ENCODE peak calls at places on chromosome 2, in four cellular contexts. A is 8988T, Y is ELR, X is NCI-H2029. V is an unnamed sample.
A peak's percentile ranks its signal among the peaks of the same experiment; 100 is the strongest.

GRCh38 chr2:44886409-44886808 is 55.1 kb upstream of the SIX3 start:
- DNase-seq in A (no peak), Y (no peak), X (no peak), V (no peak)

GRCh38 chr2:190563109-190563508 is 28.6 kb upstream of the NEMP2 start:
- DNase-seq in Y (no peak), A (no peak), X (no peak), V (no peak)

GRCh38 chr2:6864938-6865345 is 765 bp downstream of the CMPK2 start:
- DNase-seq in Y (no peak), A (peak; percentile 32), X (no peak), V (no peak)

GRCh38 chr2:226489765-226490164 is 309.9 kb downstream of the IRS1 start:
- DNase-seq in A (no peak), Y (peak; percentile 90), X (no peak), V (no peak)

GRCh38 chr2:219415580-219416232 is 2.5 kb upstream of the DES start:
- DNase-seq in Y (no peak), A (no peak), X (no peak), V (no peak)

GRCh38 chr2:113707106-113707505 is 49.3 kb downstream of the SLC35F5 start:
- DNase-seq in Y (no peak), X (no peak), A (no peak), V (no peak)

GRCh38 chr2:240630771-240631560 is 5.7 kb downstream of the GPR35 start:
- DNase-seq in X (no peak), A (no peak), Y (no peak), V (no peak)

GRCh38 chr2:227796044-227796780 is 17.4 kb upstream of the CCL20 start:
- DNase-seq in X (peak; percentile 21), A (no peak), Y (no peak), V (peak; percentile 1)

GRCh38 chr2:3585239-3586109 is 9.4 kb upstream of the COLEC11 start:
- DNase-seq in Y (peak; percentile 74), A (no peak), X (no peak), V (no peak)

GRCh38 chr2:159715451-159715850 is 3.1 kb downstream of the MARCHF7 start:
- DNase-seq in X (no peak), Y (peak; percentile 12), A (no peak), V (no peak)

GRCh38 chr2:100887039-100887578 is 67.2 kb downstream of the NPAS2 start:
- DNase-seq in Y (no peak), X (no peak), A (no peak), V (no peak)

GRCh38 chr2:239375278-239376061 is 25.4 kb downstream of the HDAC4 start:
- DNase-seq in X (no peak), A (no peak), Y (no peak), V (peak; percentile 18)

GRCh38 chr2:43129676-43130547 is 96.5 kb downstream of the ZFP36L2 start:
- DNase-seq in X (no peak), Y (no peak), A (no peak), V (no peak)

GRCh38 chr2:109168080-109168479 is 39.1 kb downstream of the SH3RF3 start:
- DNase-seq in X (peak; percentile 15), Y (no peak), A (no peak), V (no peak)

GRCh38 chr2:238946586-238947242 is 98.8 kb downstream of the TWIST2 start:
- DNase-seq in A (no peak), X (no peak), Y (no peak), V (no peak)

GRCh38 chr2:179842498-179843153 is 18.8 kb downstream of the ZNF385B start:
- DNase-seq in A (no peak), X (peak; percentile 6), Y (peak; percentile 50), V (no peak)

GRCh38 chr2:216113572-216113971 is 4.4 kb downstream of the XRCC5 start:
- DNase-seq in X (no peak), Y (no peak), A (no peak), V (no peak)

GRCh38 chr2:46803911-46804670 is 111.5 kb downstream of the MCFD2 start:
- DNase-seq in A (no peak), Y (peak; percentile 97), X (no peak), V (no peak)

GRCh38 chr2:174682578-174683391 is 81.5 kb downstream of the CHRNA1 start:
- DNase-seq in A (no peak), X (peak; percentile 6), Y (peak; percentile 80), V (peak; percentile 59)

GRCh38 chr2:86238354-86238753 is 39.1 kb downstream of the MRPL35 start:
- DNase-seq in Y (no peak), X (no peak), A (no peak), V (no peak)

GRCh38 chr2:196601430-196602306 is 37.8 kb upstream of the CCDC150 start:
- DNase-seq in X (no peak), A (peak; percentile 55), Y (peak; percentile 99), V (no peak)

GRCh38 chr2:20425884-20426283 is 21.0 kb upstream of the RHOB start:
- DNase-seq in A (no peak), Y (no peak), X (no peak), V (no peak)

GRCh38 chr2:173240083-173240482 is 114.6 kb upstream of the CDCA7 start:
- DNase-seq in X (no peak), A (no peak), Y (no peak), V (no peak)

GRCh38 chr2:239238839-239239606 is 161.8 kb downstream of the HDAC4 start:
- DNase-seq in Y (no peak), X (no peak), A (no peak), V (no peak)

GRCh38 chr2:219127236-219127635 is 33.4 kb downstream of the NHEJ1 start:
- DNase-seq in A (no peak), X (no peak), Y (no peak), V (no peak)

GRCh38 chr2:129281761-129282160 is 697.7 kb upstream of the RAB6C start:
- DNase-seq in Y (no peak), X (peak; percentile 62), A (no peak), V (no peak)

GRCh38 chr2:71000780-71001591 is 6.3 kb upstream of the TEX261 start:
- DNase-seq in Y (peak; percentile 70), X (peak; percentile 41), A (peak; percentile 55), V (peak; percentile 48)

GRCh38 chr2:205025580-205026240 is 480.4 kb downstream of the PARD3B start:
- DNase-seq in X (no peak), A (no peak), Y (no peak), V (no peak)

GRCh38 chr2:118855451-118856279 is 8.2 kb upstream of the EN1 start:
- DNase-seq in A (peak; percentile 100), X (peak; percentile 22), Y (peak; percentile 69), V (peak; percentile 61)

GRCh38 chr2:232292395-232293154 is 86.0 kb upstream of the ALPP start:
- DNase-seq in A (peak; percentile 49), Y (peak; percentile 73), X (peak; percentile 18), V (no peak)

GRCh38 chr2:128442053-128442751 is 123.5 kb upstream of the HS6ST1 start:
- DNase-seq in A (no peak), X (no peak), Y (no peak), V (no peak)

GRCh38 chr2:147368306-147368705 is 476.5 kb upstream of the ACVR2A start:
- DNase-seq in A (no peak), Y (no peak), X (no peak), V (no peak)

GRCh38 chr2:76251342-76251741 is 540.6 kb upstream of the GCFC2 start:
- DNase-seq in Y (no peak), X (no peak), A (no peak), V (no peak)

GRCh38 chr2:239339726-239340654 is 60.8 kb downstream of the HDAC4 start:
- DNase-seq in Y (no peak), A (no peak), X (no peak), V (no peak)

GRCh38 chr2:172977330-172978052 is 98.2 kb upstream of the MAP3K20 start:
- DNase-seq in Y (no peak), A (no peak), X (no peak), V (no peak)

GRCh38 chr2:12615509-12615908 is 101.2 kb upstream of the TRIB2 start:
- DNase-seq in X (no peak), A (no peak), Y (no peak), V (no peak)

GRCh38 chr2:29627366-29627765 is 294.0 kb downstream of the ALK start:
- DNase-seq in A (no peak), Y (peak; percentile 90), X (no peak), V (no peak)

GRCh38 chr2:219605607-219605954 is 7.9 kb downstream of the STK11IP start:
- DNase-seq in A (no peak), Y (no peak), X (no peak), V (no peak)

GRCh38 chr2:113212245-113213060 is 38.7 kb downstream of the PSD4 start:
- DNase-seq in X (no peak), A (no peak), Y (no peak), V (no peak)

V was measured in NCI-H774.